ENCODE peak calls at places on chromosomes 1 and 21, in five cellular contexts. W is lung, K is HAP-1, X is IMR-90, J is GM23248. P is an unnamed sample. For H3K36me3, the result is how much of the 10 kb centered on the place peaks cover.

GRCh38 chr1:180789460-180789859 is 123.2 kb upstream of the KIAA1614 start:
- DNase-seq in W (no peak), X (no peak), J (no peak), K (no peak), P (no peak)

GRCh38 chr1:238752332-238752731 is 634.0 kb upstream of the CHRM3 start:
- DNase-seq in X (no peak), W (no peak), J (peak), K (no peak), P (no peak)

GRCh38 chr1:89943846-89944781 is 50.8 kb upstream of the ZNF326 start:
- DNase-seq in W (no peak), K (peak), J (no peak), X (peak), P (no peak)

GRCh38 chr1:43239484-43239883 is 30.3 kb upstream of the TMEM125 start:
- DNase-seq in J (no peak), W (no peak), X (no peak), K (no peak), P (no peak)

GRCh38 chr1:33366766-33367487 is 46.0 kb upstream of the A3GALT2 start:
- DNase-seq in X (no peak), W (no peak), J (no peak), K (no peak), P (no peak)

GRCh38 chr1:1302951-1303509 is 4.7 kb downstream of the ACAP3 start:
- DNase-seq in X (no peak), J (no peak), W (no peak), K (no peak), P (no peak)

GRCh38 chr1:9196129-9197040 is 38.2 kb upstream of the H6PD start:
- DNase-seq in X (peak), J (peak), W (peak), K (peak), P (peak)

GRCh38 chr1:150256549-150257341 is 829 bp upstream of the CA14 start:
- DNase-seq in J (peak), X (no peak), K (peak), W (no peak), P (no peak)

GRCh38 chr1:29687166-29687565 is 450.8 kb downstream of the PTPRU start:
- DNase-seq in K (no peak), X (no peak), W (no peak), J (peak), P (no peak)

GRCh38 chr1:151897861-151898468 is 11.3 kb downstream of the THEM4 start:
- DNase-seq in J (no peak), X (no peak), K (no peak), W (no peak), P (peak)

GRCh38 chr1:160460683-160461287 is 60.4 kb downstream of the VANGL2 start:
- DNase-seq in W (no peak), X (no peak), J (no peak), K (no peak), P (no peak)

GRCh38 chr1:202130275-202130646 is 7.5 kb downstream of the GPR37L1 start:
- DNase-seq in J (no peak), X (no peak), W (no peak), K (no peak), P (no peak)

GRCh38 chr1:2204384-2205190 is 10.0 kb upstream of the FAAP20 start:
- DNase-seq in X (peak), K (peak), J (peak), W (peak), P (peak)

GRCh38 chr1:26999440-26999987 is 6.0 kb downstream of the TRNP1 start:
- DNase-seq in J (peak), X (peak), K (peak), W (peak), P (no peak)

GRCh38 chr1:22131875-22132486 is 10.9 kb downstream of the WNT4 start:
- DNase-seq in X (no peak), J (peak), W (no peak), K (peak), P (peak)

GRCh38 chr21:43585924-43586411 is 73.3 kb downstream of the HSF2BP start:
- DNase-seq in J (peak), K (peak), W (peak), X (peak), P (no peak)

GRCh38 chr1:46650491-46650890 is 17.7 kb downstream of the ATPAF1 start:
- DNase-seq in W (no peak), X (no peak), K (no peak), J (no peak), P (no peak)

GRCh38 chr1:23100074-23100748 is 68.4 kb downstream of the LUZP1 start:
- DNase-seq in K (no peak), J (peak), W (no peak), X (peak), P (no peak)

GRCh38 chr1:240210026-240210425 is 118.3 kb downstream of the FMN2 start:
- DNase-seq in W (no peak), K (no peak), X (peak), J (peak), P (no peak)

GRCh38 chr1:211323156-211324063 is 3.2 kb upstream of the TRAF5 start:
- DNase-seq in J (peak), K (peak), W (no peak), X (peak), P (peak)

GRCh38 chr1:218361298-218362065 is 16.3 kb downstream of the TGFB2 start:
- DNase-seq in X (peak), W (no peak), J (peak), K (peak), P (no peak)

GRCh38 chr1:24386241-24386640 is 27.3 kb downstream of the STPG1 start:
- DNase-seq in K (no peak), W (peak), J (peak), X (no peak), P (peak)

GRCh38 chr1:11925938-11926292 is 312 bp downstream of the KIAA2013 start:
- DNase-seq in J (peak), K (no peak), W (no peak), X (no peak), P (no peak)
- H3K36me3 ChIP-seq in J (under half), K (under half), W (under half), X (under half), P (under half)

DNA sequence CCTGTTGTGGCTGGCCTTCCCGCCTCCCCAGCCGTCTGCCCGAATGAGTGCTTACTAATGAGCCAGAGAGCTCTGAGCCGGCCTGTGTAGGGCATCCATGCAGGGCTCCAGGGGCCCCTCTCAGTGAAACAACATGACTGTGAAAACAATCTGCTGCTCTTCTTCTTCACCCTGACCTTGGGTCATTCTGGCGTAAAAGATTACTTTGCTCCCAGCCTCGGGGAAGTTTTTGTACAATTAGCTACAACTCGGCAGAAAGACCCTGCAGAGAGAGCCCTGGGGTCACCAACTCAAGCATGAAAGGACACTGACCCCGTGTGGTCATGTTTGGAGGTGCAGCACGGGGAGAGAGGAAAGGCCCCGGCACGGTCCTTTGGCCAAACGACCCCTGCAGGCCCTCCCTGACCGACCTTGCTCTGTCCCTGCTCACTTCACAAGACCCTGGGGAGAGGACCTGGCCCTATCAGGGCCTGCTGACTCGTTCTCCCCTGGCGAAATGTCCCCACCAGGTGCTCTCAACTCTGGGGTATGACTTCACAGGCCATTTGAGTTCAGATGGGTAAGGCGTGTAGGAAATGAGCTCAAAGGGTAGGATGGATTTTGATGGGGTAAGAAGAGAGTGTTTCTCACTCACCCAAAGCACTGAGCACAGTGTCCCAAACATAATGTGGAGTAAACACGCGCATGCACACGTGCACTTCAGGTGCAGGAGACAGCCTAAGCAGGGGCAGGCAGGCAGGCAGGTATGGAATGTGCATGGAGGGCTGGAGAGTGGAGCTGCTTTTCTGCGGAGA is 22.9 kb upstream of the FAM20B start:
- DNase-seq in K (peak), J (peak), W (peak), X (peak), P (peak)
- H3K4me3 ChIP-seq in K (no peak), J (peak), W (no peak), X (no peak), P (no peak)

DNA sequence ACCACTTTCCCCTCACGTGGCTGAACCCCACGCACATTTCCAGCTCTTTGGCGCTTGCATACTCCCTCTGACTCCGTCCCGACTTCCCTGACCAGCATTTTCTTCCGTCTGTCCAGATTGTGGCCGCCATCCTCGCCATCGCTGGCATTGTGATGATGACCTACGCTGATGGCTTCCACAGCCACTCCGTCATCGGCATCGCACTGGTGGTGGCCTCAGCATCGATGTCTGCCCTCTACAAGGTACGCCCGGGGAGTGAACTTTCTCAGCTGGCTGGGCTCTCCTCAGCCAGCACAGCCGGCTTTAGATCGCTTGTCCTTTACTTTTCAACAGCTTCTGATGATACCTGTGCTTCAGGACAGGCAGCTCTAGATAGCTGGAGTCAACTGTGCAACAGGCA is 56.8 kb upstream of the COA6 start:
- DNase-seq in X (no peak), W (no peak), K (no peak), J (no peak), P (no peak)
- H3K36me3 ChIP-seq in X (under half), W (under half), K (under half), J (under half), P (under half)

DNA sequence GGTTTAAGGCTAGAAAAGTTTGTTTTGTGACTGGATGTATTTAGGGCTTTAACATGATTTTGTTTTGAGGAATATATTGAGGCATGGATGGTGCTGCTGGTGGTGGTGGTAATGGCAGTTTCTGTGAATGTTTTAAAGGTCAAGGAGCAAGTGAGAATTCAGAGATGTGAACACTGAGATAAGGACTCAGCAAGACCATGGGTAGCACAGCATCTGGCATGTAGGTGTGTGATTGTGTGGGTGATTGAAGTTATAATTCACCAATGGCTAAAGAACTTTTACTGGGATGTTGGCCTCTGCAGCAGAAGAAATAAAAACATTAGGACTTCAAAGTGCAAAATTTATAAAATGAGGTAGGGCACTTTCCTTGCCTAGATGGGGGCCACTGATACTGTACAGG is 65.9 kb downstream of the MACF1 start:
- DNase-seq in J (no peak), W (no peak), X (no peak), K (no peak), P (no peak)
- H3K4me3 ChIP-seq in J (peak), W (no peak), X (no peak), K (no peak), P (no peak)

P was measured in colonic mucosa.